ENCODE peak calls at places on chromosomes 11 and 22, in five cellular contexts. M, G, H, S and N are unnamed samples.
A peak's percentile ranks its signal among the peaks of the same experiment; 100 is the strongest.

GRCh38 chr11:102990145-102990544 is 34.6 kb upstream of the MMP13 start:
- DNase-seq in M (no peak), G (no peak), H (no peak), S (no peak), N (no peak)

GRCh38 chr11:86464509-86465221 is 90.0 kb downstream of the CCDC81 start:
- DNase-seq in M (no peak), G (peak; percentile 57), H (no peak), S (no peak), N (no peak)

GRCh38 chr11:93838967-93839366 is 11.5 kb downstream of the VSTM5 start:
- DNase-seq in M (no peak), G (no peak), H (no peak), S (no peak), N (no peak)

GRCh38 chr22:49614966-49615965 is 212.4 kb downstream of the BRD1 start:
- DNase-seq in M (no peak), G (no peak), H (no peak), S (no peak), N (no peak)

GRCh38 chr11:2886191-2886894 is 768 bp upstream of the CDKN1C start:
- DNase-seq in M (peak; percentile 79), G (no peak), H (no peak), S (no peak), N (peak; percentile 85)

GRCh38 chr11:75479598-75479986 is 46.1 kb downstream of the GDPD5 start:
- DNase-seq in M (no peak), G (no peak), H (no peak), S (no peak), N (no peak)

GRCh38 chr11:112213753-112214152 is 12.5 kb upstream of the PTS start:
- DNase-seq in M (no peak), G (no peak), H (no peak), S (peak; percentile 64), N (no peak)

GRCh38 chr11:84714316-84714780 is 912.8 kb downstream of the DLG2 start:
- DNase-seq in M (peak; percentile 83), G (peak; percentile 80), H (peak; percentile 12), S (peak; percentile 43), N (peak; percentile 85)

GRCh38 chr11:130451261-130452019 is 3.0 kb downstream of the ADAMTS15 start:
- DNase-seq in M (no peak), G (peak; percentile 62), H (no peak), S (peak; percentile 78), N (no peak)

GRCh38 chr11:121464352-121464946 is 11.7 kb upstream of the SORL1-AS1 start:
- DNase-seq in M (peak; percentile 60), G (peak; percentile 55), H (peak; percentile 81), S (peak; percentile 96), N (no peak)

GRCh38 chr11:44766112-44766971 is 39.6 kb downstream of the TSPAN18 start:
- DNase-seq in M (peak; percentile 69), G (peak; percentile 94), H (no peak), S (no peak), N (no peak)

GRCh38 chr11:11324090-11324489 is 29.0 kb downstream of the CSNK2A3 start:
- DNase-seq in M (no peak), G (no peak), H (no peak), S (no peak), N (no peak)

GRCh38 chr11:69333906-69334305 is 40.0 kb downstream of the MYEOV start:
- DNase-seq in M (no peak), G (no peak), H (no peak), S (no peak), N (no peak)

GRCh38 chr11:106998126-106998525 is 20.1 kb downstream of the GUCY1A2 start:
- DNase-seq in M (no peak), G (peak; percentile 40), H (no peak), S (no peak), N (no peak)
- TF ChIP-seq EZH2 in M (no peak), G (no peak), H (no peak), S (no peak), N (no peak)

GRCh38 chr11:8338138-8338537 is 74.5 kb upstream of the LMO1 start:
- DNase-seq in M (peak; percentile 57), G (peak; percentile 18), H (peak; percentile 31), S (no peak), N (peak; percentile 67)
- TF ChIP-seq EZH2 in M (no peak), G (no peak), H (no peak), S (no peak), N (no peak)

GRCh38 chr11:27699242-27699925 is 871 bp downstream of the BDNF start:
- DNase-seq in M (peak; percentile 38), G (no peak), H (no peak), S (no peak), N (peak; percentile 67)
- TF ChIP-seq EZH2 in M (no peak), G (peak; percentile 87), H (no peak), S (no peak), N (peak; percentile 72)

GRCh38 chr22:45976351-45977002 is 485 bp downstream of the WNT7B start:
- DNase-seq in M (no peak), G (no peak), H (no peak), S (no peak), N (peak; percentile 44)
- TF ChIP-seq EZH2 in M (no peak), G (peak; percentile 97), H (no peak), S (no peak), N (peak; percentile 12)

DNA sequence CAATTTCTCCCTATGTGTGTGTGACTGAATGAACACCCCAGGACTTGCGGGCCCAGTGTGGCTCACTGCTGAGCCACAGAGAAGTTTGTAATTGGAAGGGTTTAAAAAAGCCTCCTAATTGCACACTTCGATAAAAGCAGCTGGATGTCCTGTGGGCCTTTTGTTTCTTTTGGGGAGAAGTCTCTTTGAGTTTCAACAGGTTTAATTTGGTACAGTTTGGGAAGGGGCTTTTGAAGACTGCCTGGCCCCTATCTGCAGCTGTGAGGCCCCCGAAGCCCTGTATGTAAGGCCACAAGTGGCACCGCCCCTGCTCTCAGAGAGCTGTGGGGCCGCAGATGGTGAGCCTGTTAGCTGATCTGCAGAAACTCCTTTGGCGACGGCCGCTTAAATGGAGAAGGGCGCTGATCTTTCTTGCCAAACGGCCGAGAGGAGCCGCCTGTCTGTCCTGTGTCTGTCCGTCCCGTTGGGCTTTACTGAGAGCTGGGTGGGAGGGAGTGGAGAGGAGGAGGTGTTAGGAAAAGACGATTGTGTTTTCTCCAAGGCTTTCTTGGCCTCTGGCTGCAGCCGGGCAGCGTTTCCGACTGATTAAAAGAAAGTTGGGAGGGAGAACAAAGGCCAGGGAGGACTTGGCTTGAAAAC is 2.1 kb downstream of the FBLN1 start:
- DNase-seq in M (peak; percentile 54), G (peak; percentile 24), H (no peak), S (no peak), N (peak; percentile 95)
- TF ChIP-seq EZH2 in M (no peak), G (no peak), H (no peak), S (no peak), N (no peak)